ENCODE peak calls at places on chromosomes 4 and X, in ten cellular contexts. I, T, V, L, H, M, O, R, N and Y are unnamed samples.
A peak's percentile ranks its signal among the peaks of the same experiment; 100 is the strongest.

GRCh38 chrX:119512145-119512800 is 44.0 kb downstream of the SLC25A5 start:
- DNase-seq in I (peak; percentile 88), H (peak; percentile 71), M (peak; percentile 57), R (peak; percentile 89), L (peak; percentile 65), O (no peak), T (no peak), N (peak; percentile 85), V (no peak), Y (peak; percentile 55)

GRCh38 chr4:83082777-83083176 is 31.8 kb downstream of the PLAC8 start:
- DNase-seq in H (peak; percentile 45), T (no peak), O (no peak), M (no peak), N (peak; percentile 72), R (peak; percentile 5), L (no peak), V (no peak), I (no peak), Y (no peak)

GRCh38 chr4:57424231-57424897 is 314.2 kb upstream of the IGFBP7 start:
- DNase-seq in I (no peak), R (peak; percentile 14), T (no peak), V (no peak), H (no peak), L (no peak), M (no peak), N (peak; percentile 97), O (no peak), Y (no peak)

GRCh38 chr4:70059149-70059548 is 8.9 kb downstream of the HTN1 start:
- DNase-seq in V (no peak), L (no peak), M (no peak), R (no peak), O (no peak), H (no peak), N (no peak), T (no peak), I (peak; percentile 12), Y (no peak)

GRCh38 chrX:113929004-113929403 is 654.9 kb upstream of the HTR2C start:
- DNase-seq in R (peak; percentile 91), O (no peak), M (no peak), V (no peak), I (peak; percentile 61), H (peak; percentile 35), L (no peak), T (no peak), N (peak; percentile 44), Y (no peak)

GRCh38 chr4:51923343-51923742 is 80.4 kb downstream of the DCUN1D4 start:
- DNase-seq in I (no peak), M (no peak), R (no peak), N (peak; percentile 25), T (no peak), O (no peak), V (no peak), L (no peak), H (no peak), Y (no peak)

GRCh38 chrX:119880552-119881437 is 9.2 kb downstream of the NDUFA1 start:
- DNase-seq in I (peak; percentile 58), L (no peak), V (no peak), R (peak; percentile 83), H (no peak), T (no peak), O (no peak), N (peak; percentile 69), M (no peak), Y (no peak)

GRCh38 chr4:55725057-55725456 is 89.0 kb upstream of the NMU start:
- DNase-seq in N (no peak), H (no peak), O (no peak), V (no peak), M (no peak), R (no peak), L (no peak), I (peak; percentile 14), T (no peak), Y (no peak)